ENCODE peak calls at places on chromosome 7, in ten cellular contexts. G is ovary; E is uterus; K is CD8-positive, alpha-beta T cell; D is prostate gland; Z is breast epithelium; Q is adrenal gland; R is A673; M is AG04450; O is right cardiac atrium. A is an unnamed sample. For H3K27me3, the result is how much of the 10 kb centered on the place peaks cover.

GRCh38 chr7:153675141-153675540 is 377.1 kb upstream of the DPP6 start:
- DNase-seq in G (no peak), E (no peak), K (no peak), D (no peak), Z (no peak), Q (no peak), R (no peak), M (no peak), O (no peak), A (no peak)

GRCh38 chr7:117324940-117325339 is 2.1 kb upstream of the WNT2 start:
- DNase-seq in G (no peak), E (no peak), K (no peak), D (no peak), Z (no peak), Q (no peak), R (no peak), M (no peak), O (peak), A (peak)

GRCh38 chr7:137932881-137933269 is 69.0 kb downstream of the CREB3L2 start:
- DNase-seq in G (no peak), E (no peak), K (no peak), D (no peak), Z (no peak), Q (peak), R (peak), M (no peak), O (no peak), A (peak)

GRCh38 chr7:147245274-147245673 is 1128.7 kb downstream of the CNTNAP2 start:
- DNase-seq in G (no peak), E (no peak), K (no peak), D (peak), Z (no peak), Q (peak), R (peak), M (peak), O (peak), A (peak)

GRCh38 chr7:140375808-140376730 is 22.3 kb downstream of the SLC37A3 start:
- DNase-seq in G (no peak), E (no peak), K (no peak), D (no peak), Z (no peak), Q (no peak), R (no peak), M (no peak), O (no peak), A (no peak)

GRCh38 chr7:157352506-157352905 is 15.7 kb downstream of the DNAJB6 start:
- DNase-seq in G (no peak), E (no peak), K (no peak), D (no peak), Z (no peak), Q (no peak), R (no peak), M (no peak), O (no peak), A (no peak)

GRCh38 chr7:105097619-105098018 is 83.6 kb downstream of the KMT2E start:
- DNase-seq in G (no peak), E (no peak), K (no peak), D (no peak), Z (no peak), Q (no peak), R (peak), M (peak), O (no peak), A (peak)

GRCh38 chr7:36116347-36117200 is 36.5 kb upstream of the EEPD1 start:
- DNase-seq in G (no peak), E (no peak), K (no peak), D (no peak), Z (no peak), Q (no peak), R (no peak), M (no peak), O (no peak), A (no peak)

GRCh38 chr7:3065724-3066143 is 22.1 kb upstream of the CARD11 start:
- DNase-seq in G (no peak), E (no peak), K (peak), D (peak), Z (no peak), Q (peak), R (peak), M (no peak), O (peak), A (peak)

GRCh38 chr7:26853788-26854393 is 10.5 kb downstream of the SKAP2 start:
- DNase-seq in G (no peak), E (no peak), K (no peak), D (no peak), Z (no peak), Q (no peak), R (peak), M (no peak), O (no peak), A (peak)
- H3K27me3 ChIP-seq in G (under half), E (under half), K (under half), D (under half), Z (under half), Q (under half), R (half or more), M (under half), O (under half), A (half or more)

DNA sequence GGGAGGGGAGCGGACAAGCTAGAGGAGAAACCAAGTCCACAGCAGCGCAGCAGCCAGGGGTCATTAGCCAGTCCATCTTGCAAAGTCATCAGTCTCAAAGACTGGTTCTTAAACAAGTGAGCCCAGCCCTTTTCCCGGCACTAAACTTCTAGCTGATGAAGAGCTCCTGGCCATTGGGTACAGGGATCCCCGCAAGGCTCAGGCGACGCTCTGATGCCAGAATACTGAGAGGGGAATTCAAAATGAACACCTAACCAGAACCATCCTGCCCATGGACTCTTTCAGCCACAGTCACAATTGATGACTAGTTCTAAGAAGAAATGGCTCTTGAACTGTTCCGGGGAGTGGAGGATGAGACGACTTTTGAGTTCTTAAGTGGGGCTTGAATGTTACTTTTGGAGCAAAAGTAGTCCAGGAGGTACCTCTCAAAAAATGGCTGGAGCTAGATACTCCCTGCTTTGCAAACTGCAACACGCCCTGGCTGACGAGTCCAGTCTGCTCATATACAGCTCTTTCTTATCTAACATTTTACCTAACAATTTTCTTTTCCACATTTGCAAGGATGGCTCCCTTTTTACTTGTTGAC is 2.6 kb upstream of the TWIST1 start:
- DNase-seq in G (no peak), E (no peak), K (no peak), D (no peak), Z (no peak), Q (no peak), R (no peak), M (no peak), O (no peak), A (no peak)
- H3K27me3 ChIP-seq in G (under half), E (under half), K (under half), D (under half), Z (half or more), Q (under half), R (under half), M (under half), O (under half), A (under half)

GRCh38 chr7:92586403-92586802 is 3.8 kb downstream of the FAM133B start:
- DNase-seq in G (no peak), E (no peak), K (no peak), D (no peak), Z (no peak), Q (no peak), R (peak), M (no peak), O (no peak), A (peak)

GRCh38 chr7:92584953-92585352 is 5.2 kb downstream of the FAM133B start:
- DNase-seq in G (no peak), E (no peak), K (no peak), D (no peak), Z (no peak), Q (no peak), R (peak), M (no peak), O (no peak), A (no peak)

GRCh38 chr7:92588561-92588960 is 1.6 kb downstream of the FAM133B start:
- DNase-seq in G (no peak), E (no peak), K (no peak), D (no peak), Z (no peak), Q (no peak), R (peak), M (no peak), O (no peak), A (peak)

GRCh38 chr7:92590711-92591310 is 621 bp upstream of the FAM133B start:
- DNase-seq in G (no peak), E (no peak), K (no peak), D (no peak), Z (no peak), Q (no peak), R (no peak), M (no peak), O (no peak), A (no peak)

DNA sequence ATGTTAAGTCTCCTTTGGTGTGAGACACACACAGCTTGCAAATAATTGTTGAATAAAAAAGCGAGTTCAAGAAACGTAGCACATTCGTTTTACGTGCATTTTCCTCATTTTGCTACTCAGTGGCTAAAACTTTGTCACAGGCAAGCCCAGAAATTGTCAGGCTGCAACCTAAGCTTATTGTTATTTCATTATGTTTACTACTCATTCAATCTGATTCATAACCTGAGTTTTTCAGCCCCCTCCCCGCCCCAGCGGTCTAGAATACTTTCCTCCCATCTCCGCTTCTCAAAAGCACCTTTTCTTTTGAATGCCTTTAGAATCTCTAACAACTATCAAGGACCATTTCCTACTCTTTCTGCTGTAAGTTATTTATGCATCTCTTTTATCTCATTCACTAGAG is 1.1 kb downstream of the FAM133B start:
- DNase-seq in G (no peak), E (no peak), K (no peak), D (no peak), Z (no peak), Q (no peak), R (no peak), M (no peak), O (no peak), A (no peak)
- H3K27me3 ChIP-seq in G (under half), E (under half), K (under half), D (under half), Z (under half), Q (under half), R (under half), M (under half), O (under half), A (under half)

DNA sequence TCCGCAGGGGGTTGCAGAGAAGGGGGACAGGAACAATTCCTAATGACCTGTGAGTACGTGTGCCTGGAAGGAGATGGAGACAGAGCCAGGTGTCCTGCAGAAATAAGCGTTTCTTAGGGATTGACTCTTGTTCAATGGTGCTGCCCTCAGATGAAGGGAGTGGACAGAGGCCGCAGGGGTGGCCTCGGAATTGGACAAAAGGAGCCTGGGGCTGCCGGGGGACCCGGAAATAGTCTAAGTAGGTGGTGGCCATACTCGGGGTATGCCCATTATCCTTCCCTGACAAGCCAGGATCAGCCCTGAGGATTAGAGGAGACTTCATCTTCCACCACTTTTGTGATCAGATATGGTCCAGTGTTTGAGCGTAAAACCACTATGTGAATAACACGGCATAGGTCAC is 39.2 kb downstream of the ELFN1 start:
- DNase-seq in G (no peak), E (no peak), K (no peak), D (no peak), Z (no peak), Q (no peak), R (no peak), M (no peak), O (no peak), A (no peak)
- H3K27me3 ChIP-seq in G (under half), E (under half), K (under half), D (under half), Z (under half), Q (under half), R (under half), M (under half), O (under half), A (under half)

GRCh38 chr7:149225106-149225505 is 14.3 kb upstream of the ZNF212 start:
- DNase-seq in G (no peak), E (no peak), K (no peak), D (no peak), Z (no peak), Q (no peak), R (no peak), M (no peak), O (no peak), A (no peak)
- H3K27me3 ChIP-seq in G (under half), E (under half), K (under half), D (under half), Z (under half), Q (under half), R (under half), M (under half), O (under half), A (under half)